ENCODE peak calls at places on chromosome 16, in eight cellular contexts. R is body of pancreas, Z is prostate gland, S is lower leg skin, Q is A549, Y is IMR-90, G is heart left ventricle, B is Peyer's patch. I is an unnamed sample.

GRCh38 chr16:47244206-47244605 is 100.5 kb upstream of the NETO2 start:
- DNase-seq in Z (no peak), G (no peak), S (no peak), Q (no peak), R (no peak), B (no peak), Y (no peak), I (no peak)

GRCh38 chr16:2022723-2023097 is 3.1 kb downstream of the NPW start:
- DNase-seq in R (peak; percentile 59), Y (peak; percentile 26), S (no peak), G (no peak), Z (no peak), B (no peak), Q (peak; percentile 89), I (no peak)

GRCh38 chr16:1877804-1878203 is 5.8 kb upstream of the MEIOB start:
- DNase-seq in Y (no peak), Z (no peak), B (peak; percentile 53), G (no peak), S (no peak), Q (no peak), R (no peak), I (no peak)

GRCh38 chr16:66935319-66936011 is at the start of gene CES2:
- DNase-seq in B (peak; percentile 91), S (peak; percentile 52), Y (peak; percentile 29), G (peak; percentile 83), R (peak; percentile 81), Q (no peak), Z (peak; percentile 73), I (peak; percentile 58)

GRCh38 chr16:89113152-89113547 is 19.5 kb downstream of the ACSF3 start:
- DNase-seq in Z (no peak), R (no peak), B (no peak), S (no peak), Y (no peak), Q (no peak), G (no peak), I (no peak)

GRCh38 chr16:49671325-49671724 is 184.6 kb downstream of the ZNF423 start:
- DNase-seq in G (no peak), B (no peak), S (no peak), R (no peak), Z (no peak), Q (no peak), Y (no peak), I (no peak)

GRCh38 chr16:87278191-87279093 is 38.8 kb downstream of the C16orf95 start:
- DNase-seq in Y (peak; percentile 77), Q (peak; percentile 78), G (peak; percentile 75), S (peak; percentile 56), R (peak; percentile 77), Z (peak; percentile 74), B (peak; percentile 79), I (peak; percentile 77)

GRCh38 chr16:29745853-29746345 is at the start of gene C16orf54:
- DNase-seq in Z (no peak), S (peak; percentile 56), B (peak; percentile 96), Y (no peak), Q (no peak), G (peak; percentile 77), R (peak; percentile 32), I (peak; percentile 37)

GRCh38 chr16:85202631-85203461 is 90.6 kb upstream of the CIBAR2 start:
- DNase-seq in R (peak; percentile 97), S (peak; percentile 64), B (peak; percentile 77), G (peak; percentile 92), Q (no peak), Y (peak; percentile 96), Z (no peak), I (no peak)

GRCh38 chr16:63461248-63461841 is 1425.1 kb upstream of the CDH8 start:
- DNase-seq in Q (peak; percentile 38), G (no peak), R (no peak), S (no peak), Z (peak; percentile 7), B (peak; percentile 46), Y (peak; percentile 44), I (no peak)

GRCh38 chr16:29719063-29719462 is 26.7 kb downstream of the C16orf54 start:
- DNase-seq in Y (no peak), B (no peak), G (no peak), Z (no peak), Q (no peak), S (no peak), R (no peak), I (no peak)

GRCh38 chr16:12815361-12815760 is 11.7 kb upstream of the CPPED1 start:
- DNase-seq in Q (no peak), R (no peak), G (no peak), S (no peak), Y (no peak), Z (no peak), B (no peak), I (no peak)

GRCh38 chr16:17518441-17518840 is 47.7 kb upstream of the XYLT1 start:
- DNase-seq in Z (no peak), Q (no peak), Y (peak; percentile 77), B (no peak), S (no peak), R (no peak), G (no peak), I (no peak)

GRCh38 chr16:50836121-50836541 is 94.2 kb downstream of the CYLD start:
- DNase-seq in Z (no peak), S (no peak), B (no peak), R (no peak), Y (no peak), Q (no peak), G (no peak), I (no peak)

GRCh38 chr16:54288592-54289241 is 2.1 kb upstream of the IRX3 start:
- DNase-seq in B (no peak), R (no peak), Q (no peak), Z (no peak), Y (no peak), G (no peak), S (no peak), I (no peak)

GRCh38 chr16:77298638-77299360 is 99.6 kb downstream of the SYCE1L start:
- DNase-seq in Q (peak; percentile 93), B (no peak), S (peak; percentile 28), Z (no peak), Y (peak; percentile 88), G (no peak), R (no peak), I (no peak)

GRCh38 chr16:69537706-69538080 is 28.1 kb upstream of the NFAT5 start:
- DNase-seq in G (no peak), Y (no peak), Z (no peak), S (no peak), R (no peak), Q (no peak), B (no peak), I (no peak)

GRCh38 chr16:56399492-56399891 is 25.9 kb downstream of the AMFR start:
- DNase-seq in S (no peak), Q (no peak), Z (no peak), B (no peak), Y (no peak), R (no peak), G (no peak), I (no peak)
- TF ChIP-seq POLR2A in S (no peak), Q (no peak), Z (no peak), B (no peak), Y (no peak), R (no peak), G (no peak), I (no peak)

GRCh38 chr16:70725024-70725911 is 39.4 kb upstream of the MTSS2 start:
- DNase-seq in Y (no peak), G (no peak), B (peak; percentile 58), S (no peak), Z (no peak), R (no peak), Q (no peak), I (no peak)

GRCh38 chr16:70726869-70727494 is 41.1 kb upstream of the MTSS2 start:
- DNase-seq in G (no peak), B (no peak), Z (no peak), Y (no peak), Q (no peak), S (no peak), R (no peak), I (no peak)

GRCh38 chr16:70723740-70724145 is 37.9 kb upstream of the MTSS2 start:
- DNase-seq in Z (no peak), B (no peak), R (no peak), G (no peak), Q (no peak), Y (no peak), S (no peak), I (no peak)

GRCh38 chr16:70725912-70726828 is 40.3 kb upstream of the MTSS2 start:
- DNase-seq in Y (peak; percentile 42), G (peak; percentile 73), S (no peak), Z (peak; percentile 28), Q (no peak), B (no peak), R (no peak), I (no peak)

DNA sequence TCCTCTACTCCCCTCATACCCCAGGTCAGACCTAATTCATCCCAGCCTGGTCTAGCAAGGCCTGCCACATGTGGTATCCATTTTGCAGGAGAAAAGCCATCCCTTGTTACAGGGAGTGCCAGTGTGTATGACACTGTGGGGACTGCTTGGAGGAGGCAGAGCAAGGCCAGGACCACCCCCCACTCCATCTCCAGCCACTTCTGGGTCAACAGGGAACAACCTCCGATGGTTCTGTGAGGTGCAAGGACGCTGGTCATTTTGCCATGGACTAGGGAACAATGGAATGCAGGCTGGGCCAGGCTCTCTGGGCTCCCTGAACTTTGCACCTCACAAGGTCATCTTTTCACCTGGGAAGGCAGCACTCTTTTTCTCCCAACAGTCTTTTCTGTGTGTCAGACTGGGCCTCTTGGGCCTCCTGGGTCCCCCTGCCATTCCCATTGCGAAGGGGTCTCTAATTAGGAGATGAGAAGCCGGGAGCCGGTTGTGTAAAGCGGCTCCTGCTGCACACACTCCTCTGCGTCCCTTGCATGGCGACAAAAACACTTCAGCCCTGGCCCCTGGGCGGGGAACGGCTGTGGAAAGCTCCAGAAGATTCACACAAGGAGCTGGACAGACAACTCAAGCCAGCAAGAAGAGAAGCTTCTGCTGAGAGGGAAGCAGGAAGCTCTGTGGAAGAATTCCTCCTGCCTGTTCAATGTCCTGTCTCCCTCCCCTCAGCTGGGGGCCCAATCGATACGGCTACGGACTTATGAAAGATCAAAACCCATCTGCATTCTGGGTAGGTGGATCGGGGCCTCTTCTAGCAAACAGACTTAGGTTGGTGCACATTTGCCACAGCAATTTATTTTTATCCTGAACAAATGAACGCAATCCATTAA is 38.5 kb upstream of the MTSS2 start:
- DNase-seq in Y (no peak), Z (no peak), S (no peak), Q (no peak), G (no peak), R (no peak), B (no peak), I (no peak)
- TF ChIP-seq POLR2A in Y (no peak), Z (no peak), S (no peak), Q (no peak), G (no peak), R (no peak), B (no peak), I (no peak)

DNA sequence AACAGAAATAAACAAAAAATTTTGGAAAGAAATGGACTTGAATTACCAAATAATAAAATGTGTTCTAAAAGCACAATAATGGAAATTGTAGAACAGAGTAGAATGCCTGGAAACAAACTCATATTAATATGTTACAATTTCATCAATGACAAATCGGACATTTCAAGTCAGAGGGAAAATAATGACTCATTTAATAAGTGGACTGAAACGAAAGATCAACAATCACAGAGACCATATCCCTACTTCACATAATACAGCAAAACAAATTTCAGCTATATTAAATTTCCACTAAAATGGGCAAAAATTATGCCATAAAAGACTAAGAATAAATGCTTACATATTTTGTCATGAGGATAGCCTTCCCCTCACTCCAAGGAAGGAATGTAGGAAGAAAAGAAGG is 25.7 kb downstream of the CDYL2 start:
- DNase-seq in B (no peak), Y (no peak), R (no peak), G (no peak), S (no peak), Q (no peak), Z (no peak), I (no peak)
- TF ChIP-seq POLR2A in B (no peak), Y (no peak), R (no peak), G (no peak), S (no peak), Q (no peak), Z (no peak), I (no peak)

GRCh38 chr16:68079616-68080344 is 5.4 kb upstream of the NFATC3 start:
- DNase-seq in Q (no peak), Z (no peak), Y (no peak), G (peak; percentile 86), B (peak; percentile 95), R (peak; percentile 45), S (peak; percentile 75), I (peak; percentile 50)
- TF ChIP-seq POLR2A in Q (no peak), Z (no peak), Y (no peak), G (no peak), B (peak; percentile 36), R (no peak), S (no peak), I (no peak)